ENCODE peak calls at places on chromosomes 4 and X, in seven cellular contexts. Q, D, B, J, M, P and F are unnamed samples.

GRCh38 chr4:142005519-142005918 is 369.1 kb downstream of the IL15 start:
- DNase-seq in Q (no peak), D (no peak), B (no peak), J (no peak), M (no peak), P (no peak), F (no peak)

GRCh38 chr4:45155081-45155777 is 428.9 kb upstream of the GNPDA2 start:
- DNase-seq in Q (no peak), D (no peak), B (no peak), J (no peak), M (no peak), P (peak; percentile 25), F (no peak)

GRCh38 chr4:38034986-38035882 is 75.0 kb downstream of the PTTG2 start:
- DNase-seq in Q (no peak), D (peak; percentile 55), B (no peak), J (peak; percentile 45), M (peak; percentile 66), P (peak; percentile 67), F (no peak)

GRCh38 chrX:39196192-39197102 is 395.2 kb downstream of the MID1IP1 start:
- DNase-seq in Q (no peak), D (no peak), B (no peak), J (no peak), M (no peak), P (peak; percentile 71), F (no peak)

GRCh38 chr4:111359602-111360001 is 736.7 kb upstream of the PITX2 start:
- DNase-seq in Q (no peak), D (no peak), B (no peak), J (no peak), M (no peak), P (no peak), F (no peak)

GRCh38 chr4:154503598-154503997 is 12.0 kb upstream of the DCHS2 start:
- DNase-seq in Q (no peak), D (no peak), B (no peak), J (peak; percentile 30), M (peak; percentile 37), P (peak; percentile 60), F (no peak)

GRCh38 chr4:186739317-186739716 is 15.7 kb upstream of the FAT1 start:
- DNase-seq in Q (no peak), D (no peak), B (no peak), J (no peak), M (no peak), P (no peak), F (no peak)

GRCh38 chrX:72121381-72121780 is 10.3 kb downstream of the RTL5 start:
- DNase-seq in Q (peak; percentile 71), D (peak; percentile 32), B (peak; percentile 65), J (no peak), M (no peak), P (peak; percentile 85), F (peak; percentile 72)

GRCh38 chrX:39012561-39013209 is 211.4 kb downstream of the MID1IP1 start:
- DNase-seq in Q (no peak), D (no peak), B (no peak), J (no peak), M (no peak), P (peak; percentile 27), F (no peak)

GRCh38 chrX:13260598-13260997 is 59.3 kb downstream of the ATXN3L start:
- DNase-seq in Q (no peak), D (no peak), B (no peak), J (no peak), M (no peak), P (no peak), F (no peak)

GRCh38 chrX:13266641-13267420 is 53.0 kb downstream of the ATXN3L start:
- DNase-seq in Q (no peak), D (no peak), B (no peak), J (no peak), M (no peak), P (peak; percentile 21), F (no peak)

GRCh38 chrX:13261348-13261747 is 58.5 kb downstream of the ATXN3L start:
- DNase-seq in Q (no peak), D (no peak), B (no peak), J (no peak), M (no peak), P (no peak), F (no peak)

GRCh38 chrX:13265549-13266132 is 54.2 kb downstream of the ATXN3L start:
- DNase-seq in Q (no peak), D (no peak), B (no peak), J (no peak), M (no peak), P (no peak), F (no peak)

GRCh38 chrX:13263560-13264251 is 56.1 kb downstream of the ATXN3L start:
- DNase-seq in Q (no peak), D (no peak), B (no peak), J (no peak), M (no peak), P (peak; percentile 11), F (no peak)
- H3K4me3 ChIP-seq in Q (no peak overlapping the region), D (no peak overlapping the region), B (no peak overlapping the region), J (no peak overlapping the region), M (no peak overlapping the region), P (no peak overlapping the region), F (no peak overlapping the region)

GRCh38 chr4:108772402-108772801 is 9.5 kb upstream of the ETNPPL start:
- DNase-seq in Q (peak; percentile 83), D (no peak), B (no peak), J (no peak), M (no peak), P (no peak), F (no peak)

GRCh38 chr4:108775921-108776320 is 13.1 kb upstream of the ETNPPL start:
- DNase-seq in Q (no peak), D (no peak), B (no peak), J (no peak), M (no peak), P (no peak), F (no peak)

GRCh38 chr4:108779958-108780357 is 17.1 kb upstream of the ETNPPL start:
- DNase-seq in Q (no peak), D (no peak), B (no peak), J (no peak), M (no peak), P (no peak), F (no peak)

DNA sequence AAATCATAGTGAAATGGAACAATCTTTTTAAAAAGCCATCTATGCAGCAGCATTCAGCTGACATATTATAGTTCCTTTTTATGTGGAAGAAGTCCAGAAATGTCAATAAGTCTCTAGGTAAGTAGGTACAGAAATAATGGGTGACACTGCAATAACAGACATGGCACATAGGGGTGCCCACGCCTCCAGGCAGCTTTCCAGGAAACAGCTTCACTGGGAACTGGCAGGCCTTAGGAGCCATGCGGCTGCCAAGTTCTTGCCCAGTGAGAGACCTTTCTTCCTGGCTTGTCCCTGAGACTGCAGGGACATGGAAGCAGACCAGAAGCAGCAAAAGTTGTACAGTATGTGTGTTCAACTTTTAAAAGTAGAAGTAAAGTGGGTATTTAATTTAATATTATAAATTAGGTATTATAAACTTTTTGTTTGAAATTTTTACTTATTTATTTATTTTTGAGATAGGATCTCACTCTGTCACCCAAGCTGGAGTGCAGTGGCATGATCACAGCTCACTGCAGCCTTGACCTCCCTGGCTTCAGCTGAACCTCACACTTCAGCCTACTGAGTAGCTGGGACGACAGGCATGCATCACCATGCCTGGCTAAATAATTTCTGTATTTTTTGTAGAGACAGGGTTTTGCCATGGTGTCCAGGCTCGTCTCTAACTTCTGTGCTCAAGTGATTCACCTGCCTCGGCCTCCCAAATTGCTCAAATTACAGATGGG is 12.1 kb upstream of the ETNPPL start:
- DNase-seq in Q (peak; percentile 85), D (no peak), B (peak; percentile 75), J (peak; percentile 5), M (no peak), P (no peak), F (no peak)
- TF ChIP-seq CTCF in Q (peak; percentile 16), D (no peak), B (peak; percentile 11), J (no peak), M (no peak), P (no peak), F (no peak)

GRCh38 chr4:173525118-173526033 is 4.7 kb downstream of the HAND2 start:
- DNase-seq in Q (no peak), D (no peak), B (no peak), J (no peak), M (no peak), P (no peak), F (peak; percentile 77)
- H3K4me3 ChIP-seq in Q (no peak overlapping the region), D (peak overlapping the region; percentile 28), B (no peak overlapping the region), J (no peak overlapping the region), M (no peak overlapping the region), P (no peak overlapping the region), F (no peak overlapping the region)

GRCh38 chr4:185657699-185658098 is 122.4 kb upstream of the PDLIM3 start:
- DNase-seq in Q (no peak), D (no peak), B (no peak), J (no peak), M (no peak), P (no peak), F (no peak)

GRCh38 chr4:185654965-185655554 is 119.8 kb upstream of the PDLIM3 start:
- DNase-seq in Q (peak; percentile 48), D (no peak), B (no peak), J (no peak), M (no peak), P (no peak), F (no peak)

GRCh38 chr4:185657191-185657590 is 121.9 kb upstream of the PDLIM3 start:
- DNase-seq in Q (no peak), D (no peak), B (no peak), J (no peak), M (no peak), P (no peak), F (no peak)

GRCh38 chr4:185654311-185654710 is 119.0 kb upstream of the PDLIM3 start:
- DNase-seq in Q (no peak), D (no peak), B (no peak), J (no peak), M (no peak), P (peak; percentile 6), F (no peak)

GRCh38 chr4:185656467-185656890 is 121.2 kb upstream of the PDLIM3 start:
- DNase-seq in Q (peak; percentile 87), D (no peak), B (peak; percentile 74), J (no peak), M (no peak), P (peak; percentile 4), F (no peak)
- TF ChIP-seq CTCF in Q (peak; percentile 77), D (no peak), B (peak; percentile 53), J (no peak), M (no peak), P (peak; percentile 8), F (peak; percentile 40)

DNA sequence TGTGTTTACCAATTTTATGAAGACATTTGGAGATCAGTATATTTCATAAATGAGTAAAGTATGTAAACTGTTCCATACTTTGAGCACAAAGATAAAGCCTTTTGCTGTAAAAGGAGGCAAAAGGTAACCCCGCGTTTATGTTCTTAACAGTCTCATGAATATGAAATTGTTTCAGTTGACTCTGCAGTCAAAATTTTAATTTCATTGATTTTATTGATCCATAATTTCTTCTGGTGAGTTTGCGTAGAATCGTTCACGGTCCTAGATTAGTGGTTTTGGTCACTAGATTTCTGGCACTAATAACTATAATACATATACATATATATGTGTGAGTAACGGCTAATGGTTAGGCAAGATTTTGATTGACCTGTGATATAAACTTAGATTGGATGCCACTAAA is 1.9 kb downstream of the FMR1 start:
- DNase-seq in Q (no peak), D (no peak), B (no peak), J (no peak), M (no peak), P (no peak), F (no peak)
- H3K4me3 ChIP-seq in Q (no peak overlapping the region), D (no peak overlapping the region), B (peak overlapping the region; percentile 73), J (peak overlapping the region; percentile 92), M (peak overlapping the region; percentile 85), P (peak overlapping the region; percentile 96), F (no peak overlapping the region)

GRCh38 chrX:14039344-14039743 is 9.7 kb upstream of the GEMIN8 start:
- DNase-seq in Q (peak; percentile 45), D (peak; percentile 69), B (no peak), J (peak; percentile 54), M (peak; percentile 28), P (peak; percentile 76), F (no peak)
- TF ChIP-seq CTCF in Q (peak; percentile 34), D (peak; percentile 85), B (peak; percentile 59), J (peak; percentile 71), M (peak; percentile 60), P (peak; percentile 76), F (peak; percentile 45)

GRCh38 chr4:87978656-87979055 is 3.1 kb downstream of the SPP1 start:
- DNase-seq in Q (no peak), D (no peak), B (no peak), J (peak; percentile 40), M (no peak), P (no peak), F (no peak)
- H3K4me3 ChIP-seq in Q (no peak overlapping the region), D (no peak overlapping the region), B (no peak overlapping the region), J (peak overlapping the region; percentile 24), M (no peak overlapping the region), P (no peak overlapping the region), F (no peak overlapping the region)